ENCODE peak calls at places on chromosomes 6 and 20, in four cellular contexts. One of them, this sample, is unnamed.

GRCh38 chr6:48206091-48206490 is 95.1 kb upstream of the PTCHD4 start:
- DNase-seq in aorta: no peak
- DNase-seq in AG04449: no peak
- DNase-seq in ovary: no peak
- DNase-seq in this sample: no peak

GRCh38 chr20:57620274-57620990 is at the start of gene ZBP1:
- DNase-seq in aorta: peak
- DNase-seq in AG04449: no peak
- DNase-seq in ovary: no peak
- DNase-seq in this sample: no peak

GRCh38 chr6:24093381-24093780 is 32.6 kb upstream of the NRSN1 start:
- DNase-seq in aorta: no peak
- DNase-seq in AG04449: no peak
- DNase-seq in ovary: no peak
- DNase-seq in this sample: no peak

GRCh38 chr20:10846831-10847230 is 173.0 kb upstream of the JAG1 start:
- DNase-seq in aorta: no peak
- DNase-seq in AG04449: no peak
- DNase-seq in ovary: no peak
- DNase-seq in this sample: no peak

GRCh38 chr6:88612631-88613030 is 350.8 kb downstream of the RNGTT start:
- DNase-seq in aorta: no peak
- DNase-seq in AG04449: no peak
- DNase-seq in ovary: no peak
- DNase-seq in this sample: no peak

GRCh38 chr20:10705801-10706459 is 32.1 kb upstream of the JAG1 start:
- DNase-seq in aorta: no peak
- DNase-seq in AG04449: no peak
- DNase-seq in ovary: no peak
- DNase-seq in this sample: no peak

GRCh38 chr20:61559706-61560315 is 307.8 kb downstream of the CDH4 start:
- DNase-seq in aorta: no peak
- DNase-seq in AG04449: no peak
- DNase-seq in ovary: no peak
- DNase-seq in this sample: no peak

GRCh38 chr20:11091496-11091895 is 417.7 kb upstream of the JAG1 start:
- DNase-seq in aorta: no peak
- DNase-seq in AG04449: no peak
- DNase-seq in ovary: no peak
- DNase-seq in this sample: no peak

This sample was measured in sigmoid colon.